ENCODE peak calls at places on chromosomes 2 and 18, in nine cellular contexts. E is fibroblast of pulmonary artery, O is neural crest cell, F is H9, Q is GM06990, D is Panc1, J is AG04449, C is fibroblast of lung, U is uterus. R is an unnamed sample.

GRCh38 chr2:179340678-179341077 is 76.0 kb upstream of the SESTD1 start:
- DNase-seq in E (peak; percentile 76), O (no peak), F (no peak), Q (no peak), D (no peak), J (no peak), C (no peak), U (no peak), R (peak; percentile 77)

GRCh38 chr2:45892757-45893156 is 241.3 kb downstream of the PRKCE start:
- DNase-seq in E (peak; percentile 63), O (no peak), F (no peak), Q (no peak), D (no peak), J (no peak), C (peak; percentile 62), U (no peak), R (no peak)

GRCh38 chr2:165793161-165793778 is 777 bp downstream of the GALNT3 start:
- DNase-seq in E (no peak), O (peak; percentile 6), F (peak; percentile 37), Q (peak; percentile 15), D (no peak), J (no peak), C (peak; percentile 74), U (no peak), R (no peak)

GRCh38 chr2:167785606-167786005 is 461.8 kb downstream of the STK39 start:
- DNase-seq in E (no peak), O (no peak), F (no peak), Q (no peak), D (no peak), J (no peak), C (peak; percentile 57), U (no peak), R (no peak)

GRCh38 chr2:52416340-52416739 is 1351.3 kb upstream of the CHAC2 start:
- DNase-seq in E (peak; percentile 16), O (no peak), F (no peak), Q (no peak), D (peak; percentile 7), J (no peak), C (peak; percentile 15), U (no peak), R (no peak)

GRCh38 chr2:38174646-38175096 is 98.7 kb upstream of the CYP1B1 start:
- DNase-seq in E (peak; percentile 95), O (no peak), F (no peak), Q (no peak), D (no peak), J (peak; percentile 98), C (peak; percentile 100), U (peak; percentile 67), R (peak; percentile 100)

GRCh38 chr2:66717491-66717890 is 282.6 kb downstream of the MEIS1 start:
- DNase-seq in E (peak; percentile 14), O (no peak), F (no peak), Q (no peak), D (no peak), J (no peak), C (peak; percentile 26), U (no peak), R (no peak)

GRCh38 chr2:71348302-71348701 is 16.7 kb downstream of the ZNF638 start:
- DNase-seq in E (peak; percentile 70), O (no peak), F (no peak), Q (no peak), D (no peak), J (no peak), C (peak; percentile 40), U (no peak), R (peak; percentile 29)

GRCh38 chr2:46769809-46770208 is 145.8 kb downstream of the MCFD2 start:
- DNase-seq in E (no peak), O (no peak), F (no peak), Q (no peak), D (no peak), J (no peak), C (no peak), U (no peak), R (no peak)

GRCh38 chr2:196335238-196335637 is 163.9 kb upstream of the STK17B start:
- DNase-seq in E (peak; percentile 64), O (no peak), F (peak; percentile 45), Q (no peak), D (peak; percentile 45), J (peak; percentile 46), C (peak; percentile 89), U (no peak), R (peak; percentile 72)

GRCh38 chr2:237886702-237887481 is 27.5 kb downstream of the RAMP1 start:
- DNase-seq in E (peak; percentile 94), O (no peak), F (no peak), Q (no peak), D (no peak), J (no peak), C (peak; percentile 84), U (peak; percentile 100), R (no peak)

GRCh38 chr2:84458436-84459027 is 548 bp downstream of the SUCLG1 start:
- DNase-seq in E (no peak), O (no peak), F (no peak), Q (no peak), D (no peak), J (no peak), C (no peak), U (peak; percentile 26), R (peak; percentile 16)

GRCh38 chr2:20521682-20522189 is 74.9 kb downstream of the RHOB start:
- DNase-seq in E (no peak), O (no peak), F (no peak), Q (no peak), D (no peak), J (no peak), C (no peak), U (no peak), R (no peak)

GRCh38 chr2:71631411-71631931 is 178.1 kb downstream of the DYSF start:
- DNase-seq in E (no peak), O (no peak), F (peak; percentile 24), Q (no peak), D (no peak), J (no peak), C (peak; percentile 61), U (no peak), R (peak; percentile 83)

GRCh38 chr2:95301186-95301585 is 4.0 kb downstream of the KCNIP3 start:
- DNase-seq in E (no peak), O (no peak), F (no peak), Q (no peak), D (no peak), J (no peak), C (no peak), U (no peak), R (no peak)

GRCh38 chr2:205193829-205194228 is 488.5 kb upstream of the NRP2 start:
- DNase-seq in E (no peak), O (no peak), F (no peak), Q (no peak), D (no peak), J (no peak), C (no peak), U (no peak), R (no peak)
- TF ChIP-seq CTCF in E (no peak), O (no peak), F (peak; percentile 43), Q (no peak), D (peak; percentile 31), J (no peak), C (no peak), U (no peak), R (no peak)

GRCh38 chr18:13268035-13268700 is 49.6 kb downstream of the LDLRAD4 start:
- DNase-seq in E (peak; percentile 31), O (no peak), F (peak; percentile 72), Q (no peak), D (no peak), J (no peak), C (peak; percentile 86), U (peak; percentile 42), R (peak; percentile 64)
- TF ChIP-seq CTCF in E (no peak), O (no peak), F (peak; percentile 16), Q (no peak), D (no peak), J (no peak), C (no peak), U (no peak), R (no peak)

GRCh38 chr2:240178564-240178963 is 38.1 kb upstream of the OTOS start:
- DNase-seq in E (no peak), O (no peak), F (peak; percentile 60), Q (no peak), D (no peak), J (no peak), C (no peak), U (no peak), R (no peak)

GRCh38 chr2:240170883-240171282 is 30.4 kb upstream of the OTOS start:
- DNase-seq in E (no peak), O (no peak), F (no peak), Q (no peak), D (no peak), J (no peak), C (no peak), U (no peak), R (no peak)

GRCh38 chr2:240170354-240170735 is 29.9 kb upstream of the OTOS start:
- DNase-seq in E (no peak), O (no peak), F (no peak), Q (no peak), D (no peak), J (no peak), C (peak; percentile 6), U (no peak), R (no peak)

GRCh38 chr2:240172071-240172895 is 31.8 kb upstream of the OTOS start:
- DNase-seq in E (no peak), O (no peak), F (no peak), Q (no peak), D (no peak), J (no peak), C (no peak), U (no peak), R (no peak)

DNA sequence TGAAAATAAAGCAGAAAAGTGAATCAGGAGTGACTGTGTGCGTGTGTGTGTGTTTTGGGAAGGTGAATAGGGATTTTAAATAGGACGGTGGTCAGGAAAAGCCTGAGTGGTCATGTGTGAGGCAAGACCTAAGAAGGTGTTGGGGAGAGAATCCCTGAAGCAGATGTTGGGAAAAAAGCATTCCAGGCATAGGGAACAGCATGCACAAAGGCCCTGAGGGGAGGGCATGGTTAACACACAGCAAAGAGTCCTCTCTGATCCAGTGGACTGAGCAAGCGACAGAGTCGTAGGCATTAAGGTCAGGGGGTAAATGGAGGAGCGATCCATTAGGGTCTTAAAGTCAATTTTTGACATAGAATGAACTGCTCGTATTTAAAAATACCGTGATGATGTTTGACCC is 34.0 kb upstream of the OTOS start:
- DNase-seq in E (no peak), O (no peak), F (no peak), Q (no peak), D (no peak), J (no peak), C (no peak), U (no peak), R (no peak)
- TF ChIP-seq CTCF in E (no peak), O (no peak), F (no peak), Q (no peak), D (no peak), J (no peak), C (no peak), U (no peak), R (no peak)

DNA sequence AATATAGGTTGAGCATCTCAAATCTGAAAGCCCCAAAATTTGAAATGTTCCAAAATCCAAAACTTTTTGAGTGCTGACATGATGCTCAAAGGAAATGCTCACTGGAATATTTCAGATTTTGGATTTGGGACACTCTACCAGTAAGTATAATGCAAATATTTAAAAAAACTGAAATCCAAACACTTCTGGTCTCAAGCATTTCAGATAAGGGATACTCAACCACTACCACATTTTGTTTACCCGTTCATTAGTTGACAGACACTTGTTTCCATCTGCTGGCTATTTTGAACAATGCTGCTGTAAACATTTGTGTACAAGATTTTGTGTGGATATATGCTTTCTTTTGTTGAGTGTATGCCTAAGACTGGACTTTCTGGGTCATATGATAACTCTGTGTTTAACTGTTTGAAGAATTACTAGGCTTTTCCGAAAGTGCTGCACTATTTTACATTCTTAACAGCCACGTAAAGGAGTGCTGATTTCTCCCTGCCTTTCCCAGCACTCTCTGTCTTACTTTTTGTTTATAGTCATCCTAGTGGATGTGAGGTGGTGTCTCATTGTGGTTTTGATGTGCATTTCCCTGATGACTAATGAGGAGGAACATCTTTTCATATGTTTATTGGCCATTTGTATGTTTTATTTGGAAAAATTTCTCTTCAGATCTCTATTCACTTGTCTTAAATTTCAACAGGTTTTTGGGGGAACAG is 19.5 kb upstream of the DCDC2C start:
- DNase-seq in E (no peak), O (no peak), F (no peak), Q (no peak), D (no peak), J (no peak), C (no peak), U (no peak), R (no peak)
- TF ChIP-seq CTCF in E (no peak), O (no peak), F (no peak), Q (no peak), D (no peak), J (no peak), C (no peak), U (no peak), R (no peak)